ENCODE peak calls at places on chromosomes 1 and 21, in nine cellular contexts. One of them, this sample, is unnamed.

GRCh38 chr1:37487619-37487984 is 13.2 kb downstream of the ZC3H12A start:
- DNase-seq in activated gamma-delta T cell treated with Interleukin-2 at 50 U/mL for 16 hours: no peak
- DNase-seq in glomerular endothelial cell: no peak
- DNase-seq in stimulated activated naive B cell treated with anti-CD40 and anti-IgM and Interleukin-4, amounts not matched to agents 10 μg/mL and 1 μg/mL and 100 μg/mL, for 72 hours: no peak
- DNase-seq in T-helper 9 cell: no peak
- DNase-seq in HEK293T: no peak
- DNase-seq in H4: no peak
- DNase-seq in GM12891: no peak
- DNase-seq in left ventricle myocardium inferior: no peak
- DNase-seq in this sample: no peak

GRCh38 chr21:36909423-36909822 is 57.0 kb downstream of the HLCS start:
- DNase-seq in activated gamma-delta T cell treated with Interleukin-2 at 50 U/mL for 16 hours: no peak
- DNase-seq in glomerular endothelial cell: no peak
- DNase-seq in stimulated activated naive B cell treated with anti-CD40 and anti-IgM and Interleukin-4, amounts not matched to agents 10 μg/mL and 1 μg/mL and 100 μg/mL, for 72 hours: no peak
- DNase-seq in T-helper 9 cell: no peak
- DNase-seq in HEK293T: no peak
- DNase-seq in H4: no peak
- DNase-seq in GM12891: no peak
- DNase-seq in left ventricle myocardium inferior: no peak
- DNase-seq in this sample: no peak

GRCh38 chr21:36396971-36397370 is 11.8 kb downstream of the CHAF1B start:
- DNase-seq in activated gamma-delta T cell treated with Interleukin-2 at 50 U/mL for 16 hours: no peak
- DNase-seq in glomerular endothelial cell: no peak
- DNase-seq in stimulated activated naive B cell treated with anti-CD40 and anti-IgM and Interleukin-4, amounts not matched to agents 10 μg/mL and 1 μg/mL and 100 μg/mL, for 72 hours: no peak
- DNase-seq in T-helper 9 cell: no peak
- DNase-seq in HEK293T: no peak
- DNase-seq in H4: no peak
- DNase-seq in GM12891: no peak
- DNase-seq in left ventricle myocardium inferior: no peak
- DNase-seq in this sample: no peak

GRCh38 chr1:31715097-31715872 is 11.5 kb upstream of the COL16A1 start:
- DNase-seq in activated gamma-delta T cell treated with Interleukin-2 at 50 U/mL for 16 hours: peak
- DNase-seq in glomerular endothelial cell: no peak
- DNase-seq in stimulated activated naive B cell treated with anti-CD40 and anti-IgM and Interleukin-4, amounts not matched to agents 10 μg/mL and 1 μg/mL and 100 μg/mL, for 72 hours: peak
- DNase-seq in T-helper 9 cell: peak
- DNase-seq in HEK293T: peak
- DNase-seq in H4: peak
- DNase-seq in GM12891: no peak
- DNase-seq in left ventricle myocardium inferior: peak
- DNase-seq in this sample: peak

GRCh38 chr1:31423418-31423947 is 10.5 kb downstream of the SERINC2 start:
- DNase-seq in activated gamma-delta T cell treated with Interleukin-2 at 50 U/mL for 16 hours: no peak
- DNase-seq in glomerular endothelial cell: no peak
- DNase-seq in stimulated activated naive B cell treated with anti-CD40 and anti-IgM and Interleukin-4, amounts not matched to agents 10 μg/mL and 1 μg/mL and 100 μg/mL, for 72 hours: peak
- DNase-seq in T-helper 9 cell: no peak
- DNase-seq in HEK293T: no peak
- DNase-seq in H4: no peak
- DNase-seq in GM12891: peak
- DNase-seq in left ventricle myocardium inferior: no peak
- DNase-seq in this sample: no peak

GRCh38 chr1:43285269-43285986 is at the start of gene C1orf210:
- DNase-seq in activated gamma-delta T cell treated with Interleukin-2 at 50 U/mL for 16 hours: no peak
- DNase-seq in glomerular endothelial cell: no peak
- DNase-seq in stimulated activated naive B cell treated with anti-CD40 and anti-IgM and Interleukin-4, amounts not matched to agents 10 μg/mL and 1 μg/mL and 100 μg/mL, for 72 hours: no peak
- DNase-seq in T-helper 9 cell: no peak
- DNase-seq in HEK293T: no peak
- DNase-seq in H4: no peak
- DNase-seq in GM12891: no peak
- DNase-seq in left ventricle myocardium inferior: no peak
- DNase-seq in this sample: no peak

GRCh38 chr1:58858344-58858673 is 74.5 kb upstream of the JUN start:
- DNase-seq in activated gamma-delta T cell treated with Interleukin-2 at 50 U/mL for 16 hours: peak
- DNase-seq in glomerular endothelial cell: no peak
- DNase-seq in stimulated activated naive B cell treated with anti-CD40 and anti-IgM and Interleukin-4, amounts not matched to agents 10 μg/mL and 1 μg/mL and 100 μg/mL, for 72 hours: no peak
- DNase-seq in T-helper 9 cell: no peak
- DNase-seq in HEK293T: no peak
- DNase-seq in H4: no peak
- DNase-seq in GM12891: no peak
- DNase-seq in left ventricle myocardium inferior: no peak
- DNase-seq in this sample: no peak

GRCh38 chr1:39404876-39405275 is 86.6 kb upstream of the BMP8A start:
- DNase-seq in activated gamma-delta T cell treated with Interleukin-2 at 50 U/mL for 16 hours: no peak
- DNase-seq in glomerular endothelial cell: no peak
- DNase-seq in stimulated activated naive B cell treated with anti-CD40 and anti-IgM and Interleukin-4, amounts not matched to agents 10 μg/mL and 1 μg/mL and 100 μg/mL, for 72 hours: no peak
- DNase-seq in T-helper 9 cell: no peak
- DNase-seq in HEK293T: no peak
- DNase-seq in H4: no peak
- DNase-seq in GM12891: no peak
- DNase-seq in left ventricle myocardium inferior: no peak
- DNase-seq in this sample: no peak

GRCh38 chr1:245965398-245965797 is 541.7 kb downstream of the SMYD3 start:
- DNase-seq in activated gamma-delta T cell treated with Interleukin-2 at 50 U/mL for 16 hours: no peak
- DNase-seq in glomerular endothelial cell: no peak
- DNase-seq in stimulated activated naive B cell treated with anti-CD40 and anti-IgM and Interleukin-4, amounts not matched to agents 10 μg/mL and 1 μg/mL and 100 μg/mL, for 72 hours: no peak
- DNase-seq in T-helper 9 cell: no peak
- DNase-seq in HEK293T: no peak
- DNase-seq in H4: no peak
- DNase-seq in GM12891: no peak
- DNase-seq in left ventricle myocardium inferior: no peak
- DNase-seq in this sample: no peak

GRCh38 chr1:53578358-53578757 is 119.2 kb downstream of the DMRTB1 start:
- DNase-seq in activated gamma-delta T cell treated with Interleukin-2 at 50 U/mL for 16 hours: no peak
- DNase-seq in glomerular endothelial cell: no peak
- DNase-seq in stimulated activated naive B cell treated with anti-CD40 and anti-IgM and Interleukin-4, amounts not matched to agents 10 μg/mL and 1 μg/mL and 100 μg/mL, for 72 hours: no peak
- DNase-seq in T-helper 9 cell: no peak
- DNase-seq in HEK293T: no peak
- DNase-seq in H4: no peak
- DNase-seq in GM12891: no peak
- DNase-seq in left ventricle myocardium inferior: no peak
- DNase-seq in this sample: no peak

GRCh38 chr1:2405588-2406295 is 6.6 kb downstream of the PEX10 start:
- DNase-seq in activated gamma-delta T cell treated with Interleukin-2 at 50 U/mL for 16 hours: no peak
- DNase-seq in glomerular endothelial cell: no peak
- DNase-seq in stimulated activated naive B cell treated with anti-CD40 and anti-IgM and Interleukin-4, amounts not matched to agents 10 μg/mL and 1 μg/mL and 100 μg/mL, for 72 hours: no peak
- DNase-seq in T-helper 9 cell: no peak
- DNase-seq in HEK293T: no peak
- DNase-seq in H4: no peak
- DNase-seq in GM12891: no peak
- DNase-seq in left ventricle myocardium inferior: no peak
- DNase-seq in this sample: no peak

GRCh38 chr21:35410656-35411055 is 361.6 kb upstream of the RUNX1 start:
- DNase-seq in activated gamma-delta T cell treated with Interleukin-2 at 50 U/mL for 16 hours: no peak
- DNase-seq in glomerular endothelial cell: no peak
- DNase-seq in stimulated activated naive B cell treated with anti-CD40 and anti-IgM and Interleukin-4, amounts not matched to agents 10 μg/mL and 1 μg/mL and 100 μg/mL, for 72 hours: no peak
- DNase-seq in T-helper 9 cell: no peak
- DNase-seq in HEK293T: no peak
- DNase-seq in H4: no peak
- DNase-seq in GM12891: no peak
- DNase-seq in left ventricle myocardium inferior: no peak
- DNase-seq in this sample: no peak

GRCh38 chr1:53559854-53560571 is 100.8 kb downstream of the DMRTB1 start:
- DNase-seq in activated gamma-delta T cell treated with Interleukin-2 at 50 U/mL for 16 hours: no peak
- DNase-seq in glomerular endothelial cell: no peak
- DNase-seq in stimulated activated naive B cell treated with anti-CD40 and anti-IgM and Interleukin-4, amounts not matched to agents 10 μg/mL and 1 μg/mL and 100 μg/mL, for 72 hours: no peak
- DNase-seq in T-helper 9 cell: no peak
- DNase-seq in HEK293T: no peak
- DNase-seq in H4: no peak
- DNase-seq in GM12891: no peak
- DNase-seq in left ventricle myocardium inferior: no peak
- DNase-seq in this sample: no peak

GRCh38 chr1:12397426-12398134 is 167.8 kb downstream of the VPS13D start:
- DNase-seq in activated gamma-delta T cell treated with Interleukin-2 at 50 U/mL for 16 hours: no peak
- DNase-seq in glomerular endothelial cell: no peak
- DNase-seq in stimulated activated naive B cell treated with anti-CD40 and anti-IgM and Interleukin-4, amounts not matched to agents 10 μg/mL and 1 μg/mL and 100 μg/mL, for 72 hours: no peak
- DNase-seq in T-helper 9 cell: no peak
- DNase-seq in HEK293T: no peak
- DNase-seq in H4: no peak
- DNase-seq in GM12891: no peak
- DNase-seq in left ventricle myocardium inferior: no peak
- DNase-seq in this sample: no peak

GRCh38 chr1:35577071-35577998 is 4.2 kb downstream of the TFAP2E start:
- DNase-seq in activated gamma-delta T cell treated with Interleukin-2 at 50 U/mL for 16 hours: peak
- DNase-seq in glomerular endothelial cell: no peak
- DNase-seq in stimulated activated naive B cell treated with anti-CD40 and anti-IgM and Interleukin-4, amounts not matched to agents 10 μg/mL and 1 μg/mL and 100 μg/mL, for 72 hours: peak
- DNase-seq in T-helper 9 cell: peak
- DNase-seq in HEK293T: no peak
- DNase-seq in H4: no peak
- DNase-seq in GM12891: peak
- DNase-seq in left ventricle myocardium inferior: no peak
- DNase-seq in this sample: no peak

GRCh38 chr1:206544562-206545257 is 37.4 kb downstream of the RASSF5 start:
- DNase-seq in activated gamma-delta T cell treated with Interleukin-2 at 50 U/mL for 16 hours: peak
- DNase-seq in glomerular endothelial cell: no peak
- DNase-seq in stimulated activated naive B cell treated with anti-CD40 and anti-IgM and Interleukin-4, amounts not matched to agents 10 μg/mL and 1 μg/mL and 100 μg/mL, for 72 hours: peak
- DNase-seq in T-helper 9 cell: peak
- DNase-seq in HEK293T: peak
- DNase-seq in H4: peak
- DNase-seq in GM12891: peak
- DNase-seq in left ventricle myocardium inferior: peak
- DNase-seq in this sample: peak

GRCh38 chr1:21182181-21182711 is 5.5 kb upstream of the EIF4G3 start:
- DNase-seq in activated gamma-delta T cell treated with Interleukin-2 at 50 U/mL for 16 hours: no peak
- DNase-seq in glomerular endothelial cell: no peak
- DNase-seq in stimulated activated naive B cell treated with anti-CD40 and anti-IgM and Interleukin-4, amounts not matched to agents 10 μg/mL and 1 μg/mL and 100 μg/mL, for 72 hours: no peak
- DNase-seq in T-helper 9 cell: no peak
- DNase-seq in HEK293T: no peak
- DNase-seq in H4: no peak
- DNase-seq in GM12891: no peak
- DNase-seq in left ventricle myocardium inferior: no peak
- DNase-seq in this sample: no peak

GRCh38 chr1:52158218-52158617 is 16.3 kb downstream of the ZFYVE9 start:
- DNase-seq in activated gamma-delta T cell treated with Interleukin-2 at 50 U/mL for 16 hours: no peak
- DNase-seq in glomerular endothelial cell: no peak
- DNase-seq in stimulated activated naive B cell treated with anti-CD40 and anti-IgM and Interleukin-4, amounts not matched to agents 10 μg/mL and 1 μg/mL and 100 μg/mL, for 72 hours: no peak
- DNase-seq in T-helper 9 cell: no peak
- DNase-seq in HEK293T: no peak
- DNase-seq in H4: no peak
- DNase-seq in GM12891: no peak
- DNase-seq in left ventricle myocardium inferior: no peak
- DNase-seq in this sample: no peak

GRCh38 chr21:34687065-34687464 is 18.3 kb downstream of the CLIC6 start:
- DNase-seq in activated gamma-delta T cell treated with Interleukin-2 at 50 U/mL for 16 hours: no peak
- DNase-seq in glomerular endothelial cell: no peak
- DNase-seq in stimulated activated naive B cell treated with anti-CD40 and anti-IgM and Interleukin-4, amounts not matched to agents 10 μg/mL and 1 μg/mL and 100 μg/mL, for 72 hours: no peak
- DNase-seq in T-helper 9 cell: no peak
- DNase-seq in HEK293T: no peak
- DNase-seq in H4: no peak
- DNase-seq in GM12891: no peak
- DNase-seq in left ventricle myocardium inferior: no peak
- DNase-seq in this sample: no peak

GRCh38 chr1:180070286-180070685 is 84.4 kb upstream of the QSOX1 start:
- DNase-seq in activated gamma-delta T cell treated with Interleukin-2 at 50 U/mL for 16 hours: no peak
- DNase-seq in glomerular endothelial cell: no peak
- DNase-seq in stimulated activated naive B cell treated with anti-CD40 and anti-IgM and Interleukin-4, amounts not matched to agents 10 μg/mL and 1 μg/mL and 100 μg/mL, for 72 hours: no peak
- DNase-seq in T-helper 9 cell: no peak
- DNase-seq in HEK293T: no peak
- DNase-seq in H4: no peak
- DNase-seq in GM12891: no peak
- DNase-seq in left ventricle myocardium inferior: no peak
- DNase-seq in this sample: no peak

GRCh38 chr1:185869590-185869989 is 135.4 kb downstream of the HMCN1 start:
- DNase-seq in activated gamma-delta T cell treated with Interleukin-2 at 50 U/mL for 16 hours: no peak
- DNase-seq in glomerular endothelial cell: no peak
- DNase-seq in stimulated activated naive B cell treated with anti-CD40 and anti-IgM and Interleukin-4, amounts not matched to agents 10 μg/mL and 1 μg/mL and 100 μg/mL, for 72 hours: no peak
- DNase-seq in T-helper 9 cell: no peak
- DNase-seq in HEK293T: no peak
- DNase-seq in H4: no peak
- DNase-seq in GM12891: no peak
- DNase-seq in left ventricle myocardium inferior: no peak
- DNase-seq in this sample: no peak

GRCh38 chr1:11525151-11525505 is 46.2 kb downstream of the DISP3 start:
- DNase-seq in activated gamma-delta T cell treated with Interleukin-2 at 50 U/mL for 16 hours: no peak
- DNase-seq in glomerular endothelial cell: no peak
- DNase-seq in stimulated activated naive B cell treated with anti-CD40 and anti-IgM and Interleukin-4, amounts not matched to agents 10 μg/mL and 1 μg/mL and 100 μg/mL, for 72 hours: no peak
- DNase-seq in T-helper 9 cell: no peak
- DNase-seq in HEK293T: no peak
- DNase-seq in H4: no peak
- DNase-seq in GM12891: no peak
- DNase-seq in left ventricle myocardium inferior: no peak
- DNase-seq in this sample: no peak

GRCh38 chr1:169110691-169111447 is 4.4 kb downstream of the ATP1B1 start:
- DNase-seq in activated gamma-delta T cell treated with Interleukin-2 at 50 U/mL for 16 hours: no peak
- DNase-seq in glomerular endothelial cell: no peak
- DNase-seq in stimulated activated naive B cell treated with anti-CD40 and anti-IgM and Interleukin-4, amounts not matched to agents 10 μg/mL and 1 μg/mL and 100 μg/mL, for 72 hours: no peak
- DNase-seq in T-helper 9 cell: no peak
- DNase-seq in HEK293T: no peak
- DNase-seq in H4: no peak
- DNase-seq in GM12891: no peak
- DNase-seq in left ventricle myocardium inferior: no peak
- DNase-seq in this sample: no peak

GRCh38 chr1:37561794-37562132 is 5.0 kb downstream of the DNALI1 start:
- DNase-seq in activated gamma-delta T cell treated with Interleukin-2 at 50 U/mL for 16 hours: peak
- DNase-seq in glomerular endothelial cell: no peak
- DNase-seq in stimulated activated naive B cell treated with anti-CD40 and anti-IgM and Interleukin-4, amounts not matched to agents 10 μg/mL and 1 μg/mL and 100 μg/mL, for 72 hours: no peak
- DNase-seq in T-helper 9 cell: peak
- DNase-seq in HEK293T: peak
- DNase-seq in H4: peak
- DNase-seq in GM12891: peak
- DNase-seq in left ventricle myocardium inferior: no peak
- DNase-seq in this sample: peak

GRCh38 chr1:115505157-115505571 is 136.6 kb upstream of the VANGL1 start:
- DNase-seq in activated gamma-delta T cell treated with Interleukin-2 at 50 U/mL for 16 hours: no peak
- DNase-seq in glomerular endothelial cell: no peak
- DNase-seq in stimulated activated naive B cell treated with anti-CD40 and anti-IgM and Interleukin-4, amounts not matched to agents 10 μg/mL and 1 μg/mL and 100 μg/mL, for 72 hours: no peak
- DNase-seq in T-helper 9 cell: no peak
- DNase-seq in HEK293T: no peak
- DNase-seq in H4: no peak
- DNase-seq in GM12891: no peak
- DNase-seq in left ventricle myocardium inferior: no peak
- DNase-seq in this sample: no peak

GRCh38 chr1:213783273-213783672 is 204.5 kb upstream of the PROX1 start:
- DNase-seq in activated gamma-delta T cell treated with Interleukin-2 at 50 U/mL for 16 hours: no peak
- DNase-seq in glomerular endothelial cell: no peak
- DNase-seq in stimulated activated naive B cell treated with anti-CD40 and anti-IgM and Interleukin-4, amounts not matched to agents 10 μg/mL and 1 μg/mL and 100 μg/mL, for 72 hours: no peak
- DNase-seq in T-helper 9 cell: no peak
- DNase-seq in HEK293T: no peak
- DNase-seq in H4: no peak
- DNase-seq in GM12891: no peak
- DNase-seq in left ventricle myocardium inferior: no peak
- DNase-seq in this sample: no peak

GRCh38 chr1:223175633-223176032 is 32.6 kb upstream of the TLR5 start:
- DNase-seq in activated gamma-delta T cell treated with Interleukin-2 at 50 U/mL for 16 hours: no peak
- DNase-seq in glomerular endothelial cell: no peak
- DNase-seq in stimulated activated naive B cell treated with anti-CD40 and anti-IgM and Interleukin-4, amounts not matched to agents 10 μg/mL and 1 μg/mL and 100 μg/mL, for 72 hours: no peak
- DNase-seq in T-helper 9 cell: no peak
- DNase-seq in HEK293T: no peak
- DNase-seq in H4: no peak
- DNase-seq in GM12891: no peak
- DNase-seq in left ventricle myocardium inferior: no peak
- DNase-seq in this sample: no peak

GRCh38 chr1:200740291-200741212 is 1.9 kb downstream of the CAMSAP2 start:
- DNase-seq in activated gamma-delta T cell treated with Interleukin-2 at 50 U/mL for 16 hours: no peak
- DNase-seq in glomerular endothelial cell: no peak
- DNase-seq in stimulated activated naive B cell treated with anti-CD40 and anti-IgM and Interleukin-4, amounts not matched to agents 10 μg/mL and 1 μg/mL and 100 μg/mL, for 72 hours: no peak
- DNase-seq in T-helper 9 cell: no peak
- DNase-seq in HEK293T: no peak
- DNase-seq in H4: no peak
- DNase-seq in GM12891: no peak
- DNase-seq in left ventricle myocardium inferior: no peak
- DNase-seq in this sample: no peak

This sample was measured in HTR-8/SVneo.